ENCODE peak calls at places on chromosomes 13 and 19, in five cellular contexts. J is anterior cingulate cortex, H is NCI-H748 treated with DMSO at 0.1 percent for 48 hours, R is occipital lobe, X is GM23248. Q is an unnamed sample.

GRCh38 chr19:46613525-46613924 is 11.4 kb downstream of the PTGIR start:
- DNase-seq in J (no peak), H (no peak), R (no peak), X (no peak), Q (no peak)

GRCh38 chr19:15300533-15301194 is 31.7 kb downstream of the BRD4 start:
- DNase-seq in J (no peak), H (no peak), R (no peak), X (peak; percentile 93), Q (no peak)

GRCh38 chr19:38736413-38737280 is 7.6 kb downstream of the CAPN12 start:
- DNase-seq in J (no peak), H (peak; percentile 34), R (no peak), X (peak; percentile 52), Q (peak; percentile 52)

GRCh38 chr19:2820112-2820702 is 539 bp downstream of the ZNF554 start:
- DNase-seq in J (no peak), H (no peak), R (no peak), X (peak; percentile 43), Q (no peak)

GRCh38 chr13:25253702-25254101 is 33.6 kb downstream of the MTMR6 start:
- DNase-seq in J (no peak), H (no peak), R (no peak), X (peak; percentile 70), Q (peak; percentile 21)

GRCh38 chr13:36370108-36370429 is 23.9 kb upstream of the SPART start:
- DNase-seq in J (peak; percentile 68), H (no peak), R (peak; percentile 60), X (no peak), Q (no peak)

GRCh38 chr13:43785681-43786471 is 896 bp downstream of the ENOX1 start:
- DNase-seq in J (peak; percentile 87), H (peak; percentile 44), R (peak; percentile 89), X (peak; percentile 76), Q (peak; percentile 50)

GRCh38 chr19:39533791-39534190 is 1.1 kb upstream of the EID2B start:
- DNase-seq in J (no peak), H (no peak), R (no peak), X (no peak), Q (no peak)

GRCh38 chr13:111865826-111866225 is 201.1 kb upstream of the SOX1 start:
- DNase-seq in J (no peak), H (no peak), R (no peak), X (no peak), Q (no peak)

GRCh38 chr13:41621716-41622508 is 164.6 kb downstream of the RGCC start:
- DNase-seq in J (no peak), H (no peak), R (no peak), X (peak; percentile 39), Q (no peak)